ENCODE peak calls at places on chromosomes 12 and 14, in four cellular contexts. A is K562, C is GM12878, J is HepG2. N is an unnamed sample.
A peak's percentile ranks its signal among the peaks of the same experiment; 100 is the strongest.

GRCh38 chr14:65906948-65907347 is 494.4 kb downstream of the FUT8 start:
- DNase-seq in J (no peak), A (no peak), C (no peak), N (no peak)

GRCh38 chr14:82192387-82192786 is 658.7 kb upstream of the SEL1L start:
- DNase-seq in C (no peak), J (no peak), A (no peak), N (no peak)

GRCh38 chr14:52043690-52044089 is 25.2 kb downstream of the NID2 start:
- DNase-seq in C (no peak), A (peak; percentile 30), J (peak; percentile 21), N (peak; percentile 73)

GRCh38 chr12:112191840-112192321 is 66.5 kb downstream of the TRAFD1 start:
- DNase-seq in A (no peak), J (no peak), C (no peak), N (no peak)

GRCh38 chr14:67881225-67881624 is 61.6 kb downstream of the RAD51B start:
- DNase-seq in A (no peak), C (peak; percentile 81), J (no peak), N (no peak)

GRCh38 chr14:74242055-74243042 is 3.1 kb downstream of the VSX2 start:
- DNase-seq in J (no peak), A (no peak), C (no peak), N (no peak)

GRCh38 chr12:68122236-68122920 is 37.2 kb downstream of the IFNG start:
- DNase-seq in C (no peak), A (no peak), J (no peak), N (no peak)

GRCh38 chr14:100361626-100362025 is 38.5 kb downstream of the SLC25A47 start:
- DNase-seq in J (no peak), C (no peak), A (no peak), N (no peak)

GRCh38 chr12:57548488-57548887 is 1.4 kb upstream of the KIF5A start:
- DNase-seq in A (no peak), J (no peak), C (no peak), N (no peak)

GRCh38 chr14:77615231-77616132 is 955 bp downstream of the SPTLC2 start:
- DNase-seq in J (no peak), A (peak; percentile 7), C (no peak), N (no peak)

GRCh38 chr12:102300824-102301461 is 103.3 kb upstream of the PMCH start:
- DNase-seq in C (peak; percentile 61), J (peak; percentile 49), A (peak; percentile 36), N (peak; percentile 12)

GRCh38 chr12:920676-921075 is 28.8 kb downstream of the RAD52 start:
- DNase-seq in C (no peak), J (no peak), A (no peak), N (no peak)

GRCh38 chr12:89424846-89425245 is 72.5 kb upstream of the DUSP6 start:
- DNase-seq in J (no peak), A (no peak), C (no peak), N (no peak)

GRCh38 chr14:49581961-49582210 is 4.3 kb downstream of the RPS29 start:
- DNase-seq in A (no peak), C (no peak), J (no peak), N (no peak)

GRCh38 chr12:27009926-27010325 is 4.3 kb downstream of the TM7SF3 start:
- DNase-seq in J (no peak), A (no peak), C (no peak), N (no peak)

GRCh38 chr14:54207476-54207875 is 189.3 kb upstream of the CDKN3 start:
- DNase-seq in C (no peak), J (no peak), A (no peak), N (no peak)

GRCh38 chr14:43898709-43899108 is 608.4 kb downstream of the FSCB start:
- DNase-seq in A (no peak), J (peak; percentile 16), C (no peak), N (no peak)

GRCh38 chr14:69460093-69460701 is 24.3 kb upstream of the PLEKHD1 start:
- DNase-seq in J (peak; percentile 73), A (peak; percentile 50), C (peak; percentile 25), N (peak; percentile 79)

GRCh38 chr12:113267621-113268020 is 46.4 kb downstream of the TPCN1 start:
- DNase-seq in J (no peak), C (no peak), A (no peak), N (no peak)

GRCh38 chr12:48037267-48037915 is 33.1 kb upstream of the COL2A1 start:
- DNase-seq in J (peak; percentile 52), C (no peak), A (no peak), N (no peak)

GRCh38 chr12:1517007-1517406 is 77.4 kb downstream of the FBXL14 start:
- DNase-seq in J (peak; percentile 10), A (no peak), C (no peak), N (peak; percentile 53)

GRCh38 chr12:11601647-11602046 is 47.8 kb upstream of the ETV6 start:
- DNase-seq in C (no peak), J (no peak), A (no peak), N (no peak)

GRCh38 chr12:5944688-5945070 is 380 bp downstream of the ANO2 start:
- DNase-seq in C (no peak), A (no peak), J (no peak), N (no peak)

GRCh38 chr12:11071414-11071813 is 9.3 kb upstream of the TAS2R46 start:
- DNase-seq in C (no peak), J (peak; percentile 64), A (no peak), N (no peak)

GRCh38 chr12:113996026-113996425 is 29.9 kb upstream of the RBM19 start:
- DNase-seq in C (no peak), J (peak; percentile 5), A (no peak), N (no peak)

GRCh38 chr12:67068773-67069450 is 200.2 kb upstream of the CAND1 start:
- DNase-seq in J (peak; percentile 3), A (peak; percentile 24), C (no peak), N (peak; percentile 37)

GRCh38 chr12:50961708-50962107 is 9.4 kb downstream of the HIGD1C start:
- DNase-seq in C (no peak), J (no peak), A (no peak), N (peak; percentile 45)

GRCh38 chr14:55353686-55354467 is 57.8 kb downstream of the ATG14 start:
- DNase-seq in J (no peak), C (no peak), A (no peak), N (no peak)

GRCh38 chr12:39846304-39846703 is 226.7 kb upstream of the ABCD2 start:
- DNase-seq in C (no peak), A (no peak), J (no peak), N (no peak)

GRCh38 chr12:10722905-10723866 is at the start of gene YBX3:
- DNase-seq in J (peak; percentile 69), A (peak; percentile 36), C (no peak), N (peak; percentile 88)

GRCh38 chr14:50647282-50647681 is 20.8 kb downstream of the SAV1 start:
- DNase-seq in C (peak; percentile 45), J (no peak), A (no peak), N (no peak)

GRCh38 chr12:116713529-116713928 is 24.3 kb downstream of the SPRING1 start:
- DNase-seq in C (no peak), A (no peak), J (no peak), N (no peak)

GRCh38 chr14:48127674-48128073 is 452.3 kb upstream of the MDGA2 start:
- DNase-seq in J (no peak), C (no peak), A (no peak), N (no peak)

GRCh38 chr12:111178194-111179081 is 190.5 kb downstream of the PHETA1 start:
- DNase-seq in A (no peak), J (no peak), C (no peak), N (no peak)

GRCh38 chr12:64392221-64392620 is 1.7 kb upstream of the C12orf56 start:
- DNase-seq in C (no peak), A (peak; percentile 36), J (no peak), N (peak; percentile 74)

DNA sequence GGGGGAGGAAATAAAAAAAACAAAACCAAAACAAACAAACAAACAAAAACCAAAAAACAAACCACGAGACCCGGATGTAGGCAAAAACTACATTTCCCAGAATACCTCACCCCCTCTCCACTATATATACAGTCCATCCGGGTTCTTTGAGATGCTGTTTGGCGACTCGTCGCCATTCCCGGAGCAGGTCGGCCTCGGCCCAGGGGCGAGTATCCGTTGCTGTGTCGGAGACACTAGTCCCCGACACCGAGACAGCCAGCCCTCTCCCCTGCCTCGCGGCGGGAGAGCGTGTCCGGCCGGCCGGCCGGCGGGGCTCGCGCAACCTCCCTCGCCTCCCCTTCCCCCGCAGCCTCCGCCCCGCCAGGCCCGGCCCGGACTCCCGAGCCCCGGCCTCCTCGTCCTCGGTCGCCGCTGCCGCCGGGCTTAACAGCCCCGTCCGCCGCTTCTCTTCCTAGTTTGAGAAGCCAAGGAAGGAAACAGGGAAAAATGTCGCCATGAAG is at the start of gene RNF10:
- DNase-seq in A (peak; percentile 88), C (peak; percentile 68), J (peak; percentile 84), N (peak; percentile 94)
- TF ChIP-seq MAX in A (no peak), C (no peak), J (peak; percentile 40), N (peak; percentile 11)

DNA sequence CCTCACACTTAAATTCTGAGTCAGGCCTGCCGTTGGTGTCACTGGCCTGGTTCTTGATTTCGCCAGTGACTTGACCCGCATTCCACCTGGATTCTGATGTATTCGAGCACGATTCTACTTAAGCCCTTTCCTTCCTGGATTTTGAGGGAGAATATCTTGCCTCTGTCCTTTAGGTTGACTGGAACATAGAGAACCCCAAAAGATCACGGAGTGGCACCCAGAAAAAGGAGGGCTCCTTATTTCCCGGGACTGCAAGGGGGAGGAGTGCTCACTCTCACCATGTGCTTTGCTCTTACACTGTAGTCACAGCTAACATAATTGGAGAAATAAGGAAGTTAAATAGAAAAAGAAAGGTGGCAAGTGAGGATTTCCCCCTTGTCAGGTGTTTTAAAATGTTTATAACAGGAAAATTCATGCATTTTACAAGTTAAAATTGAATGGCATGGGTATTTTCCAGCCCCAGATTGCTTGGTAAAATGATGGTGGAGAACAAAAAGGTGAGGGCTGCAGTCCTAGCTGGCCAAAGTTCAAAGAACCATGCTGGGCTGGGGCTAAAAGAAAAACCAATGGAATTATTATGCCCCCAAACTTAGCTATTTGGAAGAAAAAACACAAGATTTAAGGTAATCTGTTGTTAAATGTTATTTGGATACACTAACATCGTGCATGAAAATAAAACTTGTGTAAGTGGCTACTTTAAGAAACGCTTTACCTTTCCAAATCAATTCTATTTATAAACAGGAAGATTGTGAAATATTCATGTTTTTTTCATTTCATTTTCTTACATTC is 8.9 kb downstream of the FOXA1 start:
- DNase-seq in J (no peak), C (no peak), A (no peak), N (no peak)
- TF ChIP-seq POLR2AphosphoS2 in J (no peak), C (no peak), A (no peak), N (no peak)

GRCh38 chr12:82314406-82314892 is 43.7 kb downstream of the CCDC59 start:
- DNase-seq in J (peak; percentile 79), A (no peak), C (no peak), N (peak; percentile 22)
- TF ChIP-seq USF2 in J (no peak), A (no peak), C (no peak), N (no peak)

GRCh38 chr14:53180272-53181221 is 27.4 kb upstream of the DDHD1 start:
- DNase-seq in J (peak; percentile 15), C (peak; percentile 78), A (peak; percentile 11), N (no peak)
- TF ChIP-seq MAX in J (no peak), C (no peak), A (no peak), N (no peak)

N was measured in A549.